ENCODE peak calls at places on chromosomes 13 and 19, in four cellular contexts. F, G, K and S are unnamed samples.

GRCh38 chr13:51747438-51748434 is 56.2 kb downstream of the DHRS12 start:
- DNase-seq in F (no peak), G (no peak), K (no peak), S (no peak)

GRCh38 chr19:21149877-21150276 is 8.0 kb downstream of the ZNF431 start:
- DNase-seq in F (no peak), G (no peak), K (no peak), S (no peak)

GRCh38 chr19:2533686-2534085 is 57.8 kb downstream of the GADD45B start:
- DNase-seq in F (peak; percentile 30), G (no peak), K (no peak), S (no peak)

GRCh38 chr19:44587863-44588752 is 25.3 kb upstream of the IGSF23 start:
- DNase-seq in F (peak; percentile 89), G (no peak), K (peak; percentile 94), S (peak; percentile 82)

GRCh38 chr19:16315825-16316505 is 8.7 kb upstream of the KLF2 start:
- DNase-seq in F (peak; percentile 99), G (no peak), K (peak; percentile 99), S (peak; percentile 98)

GRCh38 chr19:13734751-13735150 is 29.6 kb upstream of the MRI1 start:
- DNase-seq in F (no peak), G (no peak), K (no peak), S (no peak)

GRCh38 chr13:113658836-113659235 is 838 bp upstream of the ATP4B start:
- DNase-seq in F (no peak), G (no peak), K (no peak), S (no peak)

GRCh38 chr13:51916419-51916818 is 54.6 kb downstream of the CCDC70 start:
- DNase-seq in F (no peak), G (no peak), K (no peak), S (no peak)

GRCh38 chr19:18072335-18072734 is 14.4 kb downstream of the IL12RB1 start:
- DNase-seq in F (no peak), G (no peak), K (no peak), S (no peak)

GRCh38 chr19:18073197-18073596 is 13.5 kb downstream of the IL12RB1 start:
- DNase-seq in F (no peak), G (no peak), K (no peak), S (no peak)

GRCh38 chr19:18069383-18069782 is 17.4 kb downstream of the IL12RB1 start:
- DNase-seq in F (no peak), G (no peak), K (no peak), S (no peak)

GRCh38 chr19:18070181-18070580 is 16.6 kb downstream of the IL12RB1 start:
- DNase-seq in F (no peak), G (no peak), K (no peak), S (no peak)

GRCh38 chr19:18074192-18074591 is 12.5 kb downstream of the IL12RB1 start:
- DNase-seq in F (no peak), G (no peak), K (no peak), S (no peak)
- TF ChIP-seq CTCF in F (no peak), G (no peak), K (no peak), S (peak; percentile 34)

GRCh38 chr19:28737526-28737925 is 475.4 kb downstream of the UQCRFS1 start:
- DNase-seq in F (no peak), G (no peak), K (no peak), S (no peak)
- TF ChIP-seq CTCF in F (no peak), G (no peak), K (no peak), S (no peak)

GRCh38 chr19:11450570-11451326 is 15.3 kb downstream of the PRKCSH start:
- DNase-seq in F (no peak), G (no peak), K (no peak), S (no peak)

GRCh38 chr19:11453468-11454341 is 18.3 kb downstream of the PRKCSH start:
- DNase-seq in F (no peak), G (peak; percentile 21), K (no peak), S (no peak)

GRCh38 chr19:11452814-11453335 is 17.4 kb downstream of the PRKCSH start:
- DNase-seq in F (no peak), G (no peak), K (no peak), S (no peak)

GRCh38 chr19:11451327-11451941 is 16.0 kb downstream of the PRKCSH start:
- DNase-seq in F (no peak), G (no peak), K (no peak), S (no peak)

GRCh38 chr19:11451942-11452813 is 16.7 kb downstream of the PRKCSH start:
- DNase-seq in F (no peak), G (no peak), K (no peak), S (no peak)
- TF ChIP-seq CTCF in F (peak; percentile 19), G (no peak), K (no peak), S (peak; percentile 31)

DNA sequence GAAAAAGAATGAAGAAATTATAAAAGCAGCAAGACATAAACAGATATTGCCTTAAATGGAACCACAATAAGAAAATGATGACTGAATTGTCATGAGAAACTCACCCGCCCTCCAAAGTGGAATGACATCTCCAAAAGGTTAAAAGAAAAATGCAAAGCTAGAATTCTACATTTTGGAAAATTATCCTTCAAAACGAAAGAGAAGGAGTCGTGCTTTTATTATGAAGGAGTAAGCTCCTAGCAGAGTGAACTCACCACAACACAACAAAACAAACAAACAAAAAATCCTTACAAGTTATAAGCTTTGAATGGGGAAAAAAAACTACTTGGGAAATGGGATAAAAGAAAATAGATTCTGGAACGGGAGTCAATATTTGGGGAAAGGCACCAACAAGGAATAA is 6.7 kb downstream of the SIGLEC14 start:
- DNase-seq in F (no peak), G (no peak), K (no peak), S (no peak)
- TF ChIP-seq CTCF in F (no peak), G (no peak), K (no peak), S (no peak)

GRCh38 chr13:31444266-31444862 is 244.6 kb downstream of the B3GLCT start:
- DNase-seq in F (no peak), G (no peak), K (peak; percentile 24), S (no peak)

GRCh38 chr13:31440132-31440531 is 240.4 kb downstream of the B3GLCT start:
- DNase-seq in F (no peak), G (no peak), K (no peak), S (no peak)

GRCh38 chr13:31441804-31442487 is 242.2 kb downstream of the B3GLCT start:
- DNase-seq in F (no peak), G (no peak), K (no peak), S (no peak)

GRCh38 chr13:31437975-31438374 is 238.2 kb downstream of the B3GLCT start:
- DNase-seq in F (no peak), G (no peak), K (no peak), S (peak; percentile 47)

DNA sequence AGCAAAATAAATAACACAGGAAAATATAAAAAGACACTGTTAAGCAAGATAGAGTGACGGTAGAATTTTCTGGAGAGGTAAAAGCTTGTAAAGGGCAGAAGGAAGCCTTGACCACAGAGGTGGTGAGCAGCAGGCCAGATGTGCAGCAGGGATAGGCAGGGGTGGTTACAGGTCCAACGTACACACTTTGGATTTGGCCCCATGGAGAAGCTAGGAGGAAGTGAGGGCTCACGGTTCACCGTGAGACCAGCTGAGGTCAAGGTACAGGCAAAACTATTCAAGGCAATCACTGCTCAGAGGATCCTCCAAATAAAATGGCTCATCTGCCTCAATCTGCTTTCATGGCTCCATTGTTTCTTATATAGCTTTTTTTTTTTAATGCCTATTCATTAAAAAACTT is 242.8 kb downstream of the B3GLCT start:
- DNase-seq in F (no peak), G (no peak), K (no peak), S (no peak)
- TF ChIP-seq CTCF in F (no peak), G (no peak), K (no peak), S (no peak)

GRCh38 chr13:35961461-35962220 is 169.5 kb downstream of the DCLK1 start:
- DNase-seq in F (peak; percentile 10), G (no peak), K (peak; percentile 21), S (no peak)
- TF ChIP-seq CTCF in F (peak; percentile 11), G (no peak), K (peak; percentile 55), S (peak; percentile 69)

GRCh38 chr13:60384911-60385310 is 12.1 kb upstream of the TDRD3 start:
- DNase-seq in F (no peak), G (no peak), K (no peak), S (no peak)

DNA sequence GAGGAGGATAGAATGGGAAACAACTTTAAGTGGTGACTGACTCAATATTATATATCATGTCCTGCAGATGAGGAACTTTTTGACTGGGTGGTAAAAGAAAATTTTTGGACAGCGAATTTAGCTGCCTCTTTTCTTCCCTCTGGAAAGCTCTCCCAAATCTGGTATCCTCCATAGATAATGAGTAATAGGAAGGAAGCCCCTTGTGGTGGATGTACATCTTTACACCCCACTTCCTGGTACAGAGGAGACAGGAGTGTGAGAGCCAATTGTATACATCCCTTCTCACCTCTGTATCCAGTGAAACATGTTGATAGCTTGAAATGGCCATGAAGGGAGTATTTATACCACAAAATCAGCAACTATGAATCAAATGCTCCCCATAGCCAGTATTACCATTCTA is 17.2 kb upstream of the TDRD3 start:
- DNase-seq in F (no peak), G (no peak), K (no peak), S (no peak)
- TF ChIP-seq CTCF in F (peak; percentile 35), G (no peak), K (no peak), S (peak; percentile 42)

GRCh38 chr13:28964831-28965230 is 144.7 kb downstream of the MTUS2 start:
- DNase-seq in F (no peak), G (no peak), K (no peak), S (no peak)
- TF ChIP-seq CTCF in F (no peak), G (no peak), K (no peak), S (no peak)